ENCODE peak calls at places on chromosomes 13 and 19, in four cellular contexts. P is cardiac muscle cell, Y is sigmoid colon, F is RPMI7951. I is an unnamed sample.

GRCh38 chr19:558770-559439 is 13.5 kb upstream of the BSG start:
- DNase-seq in P (no peak), Y (no peak), F (peak; percentile 49), I (no peak)

GRCh38 chr19:48881741-48882657 is 9.8 kb downstream of the PPP1R15A start:
- DNase-seq in P (peak; percentile 36), Y (no peak), F (peak; percentile 41), I (no peak)

GRCh38 chr19:45075215-45076028 is 856 bp downstream of the ZNF296 start:
- DNase-seq in P (peak; percentile 19), Y (peak; percentile 78), F (peak; percentile 84), I (peak; percentile 95)

GRCh38 chr13:34623331-34623730 is 318.7 kb upstream of the NBEA start:
- DNase-seq in P (no peak), Y (no peak), F (no peak), I (no peak)

GRCh38 chr19:47419037-47419783 is at the start of gene MEIS3:
- DNase-seq in P (peak; percentile 53), Y (no peak), F (no peak), I (no peak)

GRCh38 chr19:7869453-7869909 is 4.7 kb downstream of the PRR36 start:
- DNase-seq in P (peak; percentile 84), Y (no peak), F (peak; percentile 48), I (peak; percentile 83)

GRCh38 chr19:13764821-13765394 is 586 bp downstream of the MRI1 start:
- DNase-seq in P (peak; percentile 50), Y (no peak), F (peak; percentile 18), I (peak; percentile 44)

GRCh38 chr19:35437152-35437951 is 10.7 kb upstream of the FFAR2 start:
- DNase-seq in P (no peak), Y (no peak), F (no peak), I (no peak)

GRCh38 chr19:1847684-1848398 is 442 bp downstream of the REXO1 start:
- DNase-seq in P (peak; percentile 73), Y (no peak), F (peak; percentile 55), I (peak; percentile 49)

GRCh38 chr13:113750554-113751399 is 8.2 kb upstream of the TMEM255B start:
- DNase-seq in P (no peak), Y (no peak), F (no peak), I (no peak)

GRCh38 chr13:40668335-40668734 is 1.9 kb upstream of the FOXO1 start:
- DNase-seq in P (no peak), Y (peak; percentile 82), F (peak; percentile 31), I (peak; percentile 23)

GRCh38 chr19:29952646-29953045 is 10.6 kb downstream of the URI1 start:
- DNase-seq in P (no peak), Y (no peak), F (no peak), I (no peak)